ENCODE peak calls at places on chromosome 21, in five cellular contexts. X is MM.1S, U is bronchial epithelial cell, T is tibial nerve, D is astrocyte. Y is an unnamed sample.

GRCh38 chr21:41171210-41171609 is 3.2 kb downstream of the BACE2 start:
- DNase-seq in X (no peak), U (peak; percentile 87), T (peak; percentile 17), D (peak; percentile 58), Y (peak; percentile 91)

GRCh38 chr21:35988396-35989140 is 71.8 kb downstream of the SETD4 start:
- DNase-seq in X (no peak), U (no peak), T (no peak), D (no peak), Y (no peak)

GRCh38 chr21:43849532-43850299 is 15.3 kb upstream of the AGPAT3 start:
- DNase-seq in X (no peak), U (no peak), T (no peak), D (no peak), Y (no peak)

GRCh38 chr21:34703566-34703965 is 34.8 kb downstream of the CLIC6 start:
- DNase-seq in X (no peak), U (no peak), T (no peak), D (no peak), Y (no peak)

GRCh38 chr21:45175326-45176085 is 101.1 kb downstream of the ADARB1 start:
- DNase-seq in X (no peak), U (no peak), T (no peak), D (no peak), Y (no peak)

GRCh38 chr21:39316062-39316461 is 2.6 kb upstream of the BRWD1 start:
- DNase-seq in X (peak; percentile 56), U (peak; percentile 48), T (no peak), D (no peak), Y (no peak)

GRCh38 chr21:18204931-18205330 is 39.7 kb upstream of the CHODL start:
- DNase-seq in X (peak; percentile 60), U (no peak), T (no peak), D (no peak), Y (no peak)

GRCh38 chr21:16408280-16408669 is 678.5 kb downstream of the USP25 start:
- DNase-seq in X (no peak), U (no peak), T (no peak), D (peak; percentile 53), Y (no peak)

GRCh38 chr21:39159342-39160063 is 23.7 kb downstream of the PSMG1 start:
- DNase-seq in X (no peak), U (no peak), T (no peak), D (no peak), Y (peak; percentile 68)

GRCh38 chr21:14911351-14911750 is 153.4 kb downstream of the NRIP1 start:
- DNase-seq in X (no peak), U (peak; percentile 40), T (no peak), D (no peak), Y (no peak)

GRCh38 chr21:30257773-30258172 is 25.0 kb downstream of the KRTAP24-1 start:
- DNase-seq in X (no peak), U (peak; percentile 67), T (peak; percentile 21), D (no peak), Y (no peak)

GRCh38 chr21:26093094-26093493 is 77.5 kb downstream of the APP start:
- DNase-seq in X (no peak), U (peak; percentile 68), T (no peak), D (peak; percentile 34), Y (no peak)

GRCh38 chr21:34351786-34352241 is 12.0 kb upstream of the KCNE2 start:
- DNase-seq in X (peak; percentile 87), U (peak; percentile 5), T (peak; percentile 46), D (no peak), Y (no peak)

GRCh38 chr21:38984568-38984967 is 178.8 kb downstream of the ETS2 start:
- DNase-seq in X (no peak), U (no peak), T (no peak), D (no peak), Y (no peak)

GRCh38 chr21:17900281-17900989 is 81.3 kb upstream of the C21orf91 start:
- DNase-seq in X (no peak), U (no peak), T (no peak), D (no peak), Y (no peak)

GRCh38 chr21:41045534-41046268 is 122.3 kb upstream of the BACE2 start:
- DNase-seq in X (no peak), U (peak; percentile 9), T (no peak), D (no peak), Y (no peak)

GRCh38 chr21:17726047-17726446 is 93.1 kb downstream of the C21orf91 start:
- DNase-seq in X (no peak), U (peak; percentile 34), T (no peak), D (no peak), Y (no peak)

GRCh38 chr21:27333091-27333490 is 366.2 kb upstream of the ADAMTS5 start:
- DNase-seq in X (no peak), U (no peak), T (no peak), D (no peak), Y (no peak)

GRCh38 chr21:26761174-26761915 is 83.9 kb downstream of the ADAMTS1 start:
- DNase-seq in X (no peak), U (no peak), T (no peak), D (no peak), Y (no peak)

GRCh38 chr21:15275615-15276228 is 210.9 kb upstream of the NRIP1 start:
- DNase-seq in X (no peak), U (peak; percentile 63), T (no peak), D (no peak), Y (no peak)

GRCh38 chr21:17925900-17926299 is 106.7 kb upstream of the C21orf91 start:
- DNase-seq in X (peak; percentile 63), U (peak; percentile 33), T (no peak), D (no peak), Y (no peak)

GRCh38 chr21:14229399-14229798 is 13.4 kb downstream of the RBM11 start:
- DNase-seq in X (no peak), U (no peak), T (no peak), D (no peak), Y (no peak)

GRCh38 chr21:34553199-34553952 is 41.4 kb upstream of the KCNE1 start:
- DNase-seq in X (no peak), U (peak; percentile 89), T (no peak), D (peak; percentile 90), Y (no peak)

GRCh38 chr21:22444990-22445389 is 1446.8 kb downstream of the NCAM2 start:
- DNase-seq in X (no peak), U (no peak), T (no peak), D (no peak), Y (no peak)

GRCh38 chr21:43936186-43936967 is 71.4 kb downstream of the AGPAT3 start:
- DNase-seq in X (no peak), U (no peak), T (no peak), D (peak; percentile 30), Y (no peak)

GRCh38 chr21:14862794-14863720 is 201.7 kb downstream of the NRIP1 start:
- DNase-seq in X (peak; percentile 10), U (peak; percentile 27), T (no peak), D (no peak), Y (no peak)

GRCh38 chr21:39182484-39183271 is 573 bp downstream of the PSMG1 start:
- DNase-seq in X (peak; percentile 39), U (no peak), T (no peak), D (no peak), Y (no peak)

GRCh38 chr21:36164427-36164784 is 7.8 kb downstream of the DOP1B start:
- DNase-seq in X (no peak), U (no peak), T (no peak), D (no peak), Y (no peak)

GRCh38 chr21:37532868-37533780 is 166.6 kb downstream of the DYRK1A start:
- DNase-seq in X (no peak), U (peak; percentile 95), T (no peak), D (peak; percentile 70), Y (peak; percentile 78)
- TF ChIP-seq CTCF in X (no peak), U (peak; percentile 53), T (no peak), D (peak; percentile 13), Y (peak; percentile 41)

DNA sequence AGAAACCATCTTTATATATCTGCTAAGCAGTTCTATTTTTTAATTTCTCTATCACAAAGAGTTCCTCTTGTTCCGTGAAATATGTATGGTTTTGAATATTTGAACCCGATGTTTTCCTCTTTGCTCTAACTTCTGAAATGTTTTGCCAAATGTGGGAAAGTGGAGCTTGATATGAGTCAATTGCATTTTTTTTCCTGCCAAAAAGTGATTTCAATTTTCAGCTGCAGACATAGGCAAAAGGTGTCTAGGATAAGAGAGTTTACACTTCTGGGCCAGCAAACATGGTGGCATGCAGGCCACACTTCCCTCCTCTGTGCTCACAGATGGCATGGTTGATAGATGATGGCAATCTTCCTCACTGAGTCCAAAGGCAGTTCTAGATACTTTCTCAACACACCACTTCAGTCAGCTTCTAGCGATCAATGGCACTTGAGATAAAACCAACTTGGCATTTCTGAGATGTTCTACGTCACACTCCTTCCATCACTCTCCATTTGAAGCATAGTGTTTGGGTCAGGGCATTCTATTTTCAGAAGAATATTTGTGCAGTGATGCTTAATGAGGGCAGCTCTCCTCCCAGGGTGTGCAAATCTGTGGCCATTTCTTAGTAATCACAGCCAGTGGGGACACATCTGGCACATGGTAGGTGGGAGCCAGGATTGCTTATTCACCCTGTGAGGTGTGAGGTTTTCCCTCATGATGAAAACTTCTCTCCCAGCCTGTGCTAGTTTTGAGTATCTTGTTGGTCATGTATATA is 54.4 kb upstream of the SCAF4 start:
- DNase-seq in X (no peak), U (no peak), T (no peak), D (no peak), Y (no peak)
- TF ChIP-seq CTCF in X (no peak), U (no peak), T (no peak), D (no peak), Y (no peak)

GRCh38 chr21:46421191-46421750 is 37.4 kb upstream of the DIP2A start:
- DNase-seq in X (no peak), U (no peak), T (no peak), D (no peak), Y (no peak)
- TF ChIP-seq CTCF in X (no peak), U (no peak), T (no peak), D (no peak), Y (no peak)

GRCh38 chr21:42293649-42294272 is 21.4 kb downstream of the TFF3 start:
- DNase-seq in X (no peak), U (no peak), T (no peak), D (no peak), Y (no peak)
- TF ChIP-seq CTCF in X (no peak), U (no peak), T (no peak), D (no peak), Y (no peak)

DNA sequence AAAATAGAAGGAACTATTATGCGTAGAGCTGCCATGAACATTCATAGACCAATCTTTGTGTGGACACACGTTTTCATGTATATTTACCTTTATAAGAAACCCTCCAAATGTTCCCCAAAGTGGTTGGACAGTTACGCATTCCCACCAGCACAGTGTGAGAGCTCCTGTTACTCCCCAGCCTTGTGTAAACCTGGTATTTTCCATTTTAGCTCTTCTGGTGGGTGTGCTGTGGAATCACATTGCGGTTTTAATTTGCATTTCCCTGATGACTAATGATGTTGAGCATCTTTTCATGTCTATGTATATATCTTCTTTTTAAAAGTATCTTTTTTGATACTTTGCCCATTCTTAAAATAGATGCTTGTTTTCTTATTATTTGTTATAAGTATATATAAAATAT is 3.2 kb upstream of the UBASH3A start:
- DNase-seq in X (no peak), U (peak; percentile 44), T (no peak), D (peak; percentile 65), Y (no peak)
- TF ChIP-seq CTCF in X (no peak), U (no peak), T (no peak), D (no peak), Y (no peak)